ENCODE peak calls at places on chromosomes 3 and 15, in seven cellular contexts. Y is GM23248, I is H1, W is hepatocyte, T is fibroblast of lung, L is MM.1S, C is neural progenitor cell. Q is an unnamed sample. For H3K79me2 and H3K27me3, the result is how much of the 10 kb centered on the place peaks cover.

GRCh38 chr15:67024322-67024997 is 40.9 kb upstream of the SMAD3 start:
- DNase-seq in W (peak), L (peak), Y (peak), T (peak), C (no peak), I (no peak), Q (no peak)

GRCh38 chr3:8557298-8557697 is 55.7 kb downstream of the LMCD1 start:
- DNase-seq in C (no peak), T (peak), W (no peak), L (no peak), I (no peak), Y (peak), Q (no peak)

GRCh38 chr3:38461086-38461390 is 7.3 kb downstream of the ACVR2B start:
- DNase-seq in L (no peak), I (no peak), C (no peak), T (no peak), W (no peak), Y (no peak), Q (no peak)

GRCh38 chr3:109532257-109533216 is 195.2 kb upstream of the DPPA4 start:
- DNase-seq in W (peak), C (peak), I (peak), L (peak), Y (peak), T (peak), Q (peak)

GRCh38 chr3:47356201-47356600 is 24.6 kb upstream of the PTPN23 start:
- DNase-seq in C (no peak), T (no peak), L (no peak), Y (no peak), W (no peak), I (no peak), Q (no peak)

GRCh38 chr15:39896101-39896500 is 24.0 kb downstream of the GPR176 start:
- DNase-seq in W (no peak), C (no peak), Y (peak), T (no peak), L (no peak), I (no peak), Q (no peak)

GRCh38 chr3:43389388-43390254 is 103.3 kb downstream of the SNRK start:
- DNase-seq in Y (no peak), T (peak), C (no peak), W (no peak), I (no peak), L (peak), Q (no peak)

GRCh38 chr3:138464490-138464860 is 30.1 kb downstream of the ESYT3 start:
- DNase-seq in T (no peak), C (no peak), L (no peak), Y (no peak), I (no peak), W (no peak), Q (no peak)

GRCh38 chr15:34341922-34342736 is 807 bp downstream of the NOP10 start:
- DNase-seq in C (no peak), I (no peak), L (no peak), Y (peak), W (no peak), T (no peak), Q (peak)

GRCh38 chr3:48642605-48643004 is 7.3 kb upstream of the SLC26A6 start:
- DNase-seq in L (no peak), T (no peak), Y (no peak), C (no peak), I (no peak), W (no peak), Q (no peak)

GRCh38 chr3:152053876-152054275 is 180.4 kb downstream of the SUCNR1 start:
- DNase-seq in W (no peak), I (no peak), L (no peak), T (no peak), C (no peak), Y (no peak), Q (no peak)

DNA sequence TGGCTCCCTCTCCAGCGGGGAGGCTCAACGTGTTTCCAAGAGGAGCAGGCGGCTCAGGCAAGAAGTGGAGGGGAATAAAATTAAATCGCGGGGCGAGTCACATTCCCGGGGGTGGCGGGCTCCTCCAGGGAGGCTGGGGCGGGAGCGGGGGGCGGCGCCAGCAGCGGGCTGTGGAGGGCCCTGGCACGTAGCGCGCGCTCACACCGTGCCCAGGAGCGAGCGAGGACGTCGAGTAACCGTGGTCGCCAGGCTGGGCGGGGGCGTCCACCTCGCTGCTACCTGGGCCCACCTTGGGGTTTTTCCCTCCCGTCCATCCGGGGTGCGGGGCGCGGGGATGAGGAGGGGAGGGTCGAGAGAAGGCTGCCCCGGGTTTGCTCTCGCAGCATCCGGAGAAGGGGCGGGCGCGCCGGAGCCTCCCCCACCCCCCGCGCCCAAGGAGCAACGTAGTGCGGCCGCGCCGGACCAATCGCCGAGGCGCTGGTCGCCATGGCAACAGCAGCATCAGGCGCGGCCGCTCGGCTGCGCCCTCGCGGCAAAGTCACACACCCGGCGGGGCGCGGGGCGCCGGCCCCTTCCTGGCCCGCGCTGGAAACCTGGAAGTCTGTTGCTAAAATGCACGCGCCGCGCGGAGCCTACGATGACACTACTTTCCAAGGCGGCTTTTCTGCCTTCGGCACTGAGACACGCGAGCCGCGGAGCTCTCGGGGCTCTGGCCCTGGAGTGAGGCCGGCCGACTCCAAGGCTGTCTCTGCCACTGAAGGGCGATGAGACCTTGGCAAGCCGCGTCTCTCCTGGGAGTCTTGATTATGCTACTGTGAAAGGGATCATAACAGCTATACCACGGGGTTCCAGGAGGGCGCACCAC is at the start of gene IQSEC1:
- DNase-seq in C (peak), I (no peak), W (peak), L (peak), T (peak), Y (peak), Q (peak)
- TF ChIP-seq EZH2 in C (peak), I (no peak), W (peak), L (no peak), T (peak), Y (peak), Q (no peak)

GRCh38 chr15:52483712-52484111 is 45.0 kb downstream of the MYO5A start:
- DNase-seq in L (no peak), T (peak), C (no peak), I (no peak), W (no peak), Y (peak), Q (no peak)
- H3K79me2 ChIP-seq in L (half or more), T (under half), C (under half), I (under half), W (under half), Y (half or more), Q (under half)

DNA sequence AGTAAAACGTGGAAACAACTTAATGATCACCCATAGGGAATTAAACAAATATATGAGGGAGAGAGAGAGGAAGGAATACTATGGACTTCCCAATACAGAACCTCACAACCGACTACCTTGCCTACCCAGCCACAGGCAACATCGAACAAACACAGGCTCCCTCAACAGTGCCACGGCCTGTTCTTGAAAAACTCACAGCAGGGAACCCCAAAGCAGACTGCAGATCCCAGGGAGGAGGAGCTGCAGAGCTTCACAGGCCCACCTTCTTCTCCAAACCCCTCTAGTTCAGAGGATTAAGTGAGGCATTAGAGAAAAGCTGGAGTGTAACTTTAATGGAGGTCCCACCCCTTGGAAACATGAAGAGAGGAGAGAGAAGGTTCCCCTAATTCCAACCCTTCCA is 110.2 kb downstream of the ST8SIA2 start:
- DNase-seq in C (peak), T (no peak), L (no peak), W (no peak), Y (no peak), I (no peak), Q (peak)
- H3K27me3 ChIP-seq in C (under half), T (under half), L (under half), W (under half), Y (under half), I (under half), Q (under half)

GRCh38 chr3:71724171-71724453 is 1.1 kb downstream of the EIF4E3 start:
- DNase-seq in C (no peak), L (no peak), T (no peak), Y (no peak), I (no peak), W (no peak), Q (no peak)

GRCh38 chr3:71726106-71726505 is 904 bp upstream of the EIF4E3 start:
- DNase-seq in I (no peak), W (no peak), Y (no peak), C (no peak), T (no peak), L (no peak), Q (no peak)

GRCh38 chr3:71723452-71724170 is 1.6 kb downstream of the EIF4E3 start:
- DNase-seq in Y (no peak), T (no peak), W (no peak), C (no peak), L (peak), I (no peak), Q (no peak)

GRCh38 chr3:71725279-71725991 is at the start of gene EIF4E3:
- DNase-seq in Y (peak), I (no peak), T (peak), L (peak), W (peak), C (peak), Q (peak)

DNA sequence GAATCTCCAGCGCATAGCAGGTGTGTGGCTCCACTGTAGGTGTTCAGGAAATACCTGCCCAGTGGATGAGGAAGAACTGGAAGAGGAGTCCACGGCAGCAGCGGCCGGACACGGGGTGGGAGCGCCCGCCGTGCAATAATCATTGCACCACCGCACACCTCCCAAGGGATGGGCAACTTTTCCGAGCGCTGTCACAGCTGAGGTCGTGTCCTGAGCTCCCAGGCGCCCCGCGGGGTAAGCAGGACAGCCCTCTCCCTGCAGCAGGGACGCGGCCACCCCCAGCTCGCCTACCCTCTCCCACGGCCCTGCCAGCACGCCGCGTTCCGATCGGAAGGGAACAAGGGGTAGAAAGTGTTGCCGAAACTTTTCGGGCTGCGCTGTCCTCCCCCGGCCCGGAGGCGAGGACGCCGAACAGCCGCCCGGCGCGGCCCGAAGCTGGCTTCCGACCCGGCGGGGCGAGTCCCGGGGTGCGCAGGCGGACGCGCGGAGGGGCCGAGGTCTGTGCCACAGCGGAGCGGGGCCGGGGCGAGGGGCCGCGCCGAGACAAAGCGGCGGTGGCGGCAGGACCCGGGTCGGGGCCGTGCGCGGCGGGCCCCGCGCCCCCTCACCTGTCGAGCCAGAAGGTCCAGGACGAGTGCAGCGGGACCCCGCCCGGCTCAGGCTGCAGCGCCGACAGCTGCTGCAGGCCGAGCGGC is 471 bp downstream of the EIF4E3 start:
- DNase-seq in Y (peak), L (peak), I (no peak), C (peak), T (no peak), W (peak), Q (peak)
- TF ChIP-seq EZH2 in Y (no peak), L (no peak), I (no peak), C (no peak), T (no peak), W (no peak), Q (no peak)